ENCODE peak calls at places on chromosomes 16 and 17, in eight cellular contexts. One of them, this sample, is unnamed.

GRCh38 chr17:1562178-1562643 is 381 bp downstream of the PITPNA start:
- DNase-seq in spleen: peak; percentile 93
- DNase-seq in transverse colon: peak; percentile 57
- DNase-seq in prostate gland: no peak
- DNase-seq in GM12878: no peak
- DNase-seq in K562: peak; percentile 72
- DNase-seq in GM12891: peak; percentile 53
- DNase-seq in stomach: peak; percentile 50
- DNase-seq in this sample: no peak

GRCh38 chr17:43211480-43212402 is at the start of gene TMEM106A:
- DNase-seq in GM12891: peak; percentile 84
- DNase-seq in prostate gland: peak; percentile 79
- DNase-seq in transverse colon: peak; percentile 82
- DNase-seq in GM12878: peak; percentile 59
- DNase-seq in spleen: peak; percentile 93
- DNase-seq in stomach: peak; percentile 82
- DNase-seq in K562: no peak
- DNase-seq in this sample: peak; percentile 85

GRCh38 chr17:57530026-57530425 is 215.1 kb downstream of the CCDC182 start:
- DNase-seq in stomach: no peak
- DNase-seq in GM12891: no peak
- DNase-seq in K562: no peak
- DNase-seq in GM12878: no peak
- DNase-seq in spleen: no peak
- DNase-seq in transverse colon: no peak
- DNase-seq in prostate gland: no peak
- DNase-seq in this sample: no peak

GRCh38 chr17:18379246-18380146 is 1.9 kb downstream of the EVPLL start:
- DNase-seq in stomach: no peak
- DNase-seq in transverse colon: peak; percentile 26
- DNase-seq in spleen: peak; percentile 58
- DNase-seq in K562: no peak
- DNase-seq in GM12878: no peak
- DNase-seq in GM12891: no peak
- DNase-seq in prostate gland: no peak
- DNase-seq in this sample: no peak

GRCh38 chr16:77273815-77274214 is 74.6 kb downstream of the SYCE1L start:
- DNase-seq in prostate gland: no peak
- DNase-seq in stomach: no peak
- DNase-seq in transverse colon: no peak
- DNase-seq in GM12891: no peak
- DNase-seq in K562: no peak
- DNase-seq in spleen: no peak
- DNase-seq in GM12878: no peak
- DNase-seq in this sample: no peak

GRCh38 chr16:78096386-78096785 is 3.1 kb upstream of the WWOX start:
- DNase-seq in stomach: no peak
- DNase-seq in transverse colon: no peak
- DNase-seq in prostate gland: no peak
- DNase-seq in GM12891: no peak
- DNase-seq in spleen: no peak
- DNase-seq in GM12878: no peak
- DNase-seq in K562: no peak
- DNase-seq in this sample: no peak

GRCh38 chr17:78798695-78799559 is 16.9 kb upstream of the CYTH1 start:
- DNase-seq in stomach: no peak
- DNase-seq in GM12878: no peak
- DNase-seq in K562: no peak
- DNase-seq in transverse colon: no peak
- DNase-seq in GM12891: no peak
- DNase-seq in prostate gland: peak; percentile 32
- DNase-seq in spleen: no peak
- DNase-seq in this sample: no peak

GRCh38 chr16:69917739-69918138 is 33.4 kb upstream of the CLEC18A start:
- DNase-seq in stomach: no peak
- DNase-seq in K562: no peak
- DNase-seq in GM12878: no peak
- DNase-seq in spleen: no peak
- DNase-seq in GM12891: no peak
- DNase-seq in prostate gland: no peak
- DNase-seq in transverse colon: no peak
- DNase-seq in this sample: no peak

GRCh38 chr16:57474671-57475661 is 11.3 kb downstream of the DOK4 start:
- DNase-seq in spleen: peak; percentile 65
- DNase-seq in prostate gland: no peak
- DNase-seq in GM12878: no peak
- DNase-seq in GM12891: no peak
- DNase-seq in stomach: no peak
- DNase-seq in K562: no peak
- DNase-seq in transverse colon: no peak
- DNase-seq in this sample: no peak

GRCh38 chr17:76556759-76557367 is 17.0 kb downstream of the PRCD start:
- DNase-seq in GM12878: no peak
- DNase-seq in spleen: no peak
- DNase-seq in GM12891: no peak
- DNase-seq in transverse colon: peak; percentile 36
- DNase-seq in stomach: peak; percentile 36
- DNase-seq in K562: no peak
- DNase-seq in prostate gland: no peak
- DNase-seq in this sample: no peak

GRCh38 chr16:59593256-59593655 is 859.1 kb upstream of the GOT2 start:
- DNase-seq in transverse colon: no peak
- DNase-seq in prostate gland: no peak
- DNase-seq in stomach: no peak
- DNase-seq in K562: no peak
- DNase-seq in GM12891: no peak
- DNase-seq in GM12878: no peak
- DNase-seq in spleen: no peak
- DNase-seq in this sample: no peak

GRCh38 chr16:11072420-11073153 is 128.2 kb downstream of the CLEC16A start:
- DNase-seq in GM12891: no peak
- DNase-seq in K562: no peak
- DNase-seq in stomach: no peak
- DNase-seq in transverse colon: no peak
- DNase-seq in prostate gland: no peak
- DNase-seq in GM12878: no peak
- DNase-seq in spleen: no peak
- DNase-seq in this sample: no peak

GRCh38 chr17:57834146-57834741 is 15.6 kb downstream of the MRPS23 start:
- DNase-seq in stomach: peak; percentile 91
- DNase-seq in K562: no peak
- DNase-seq in spleen: no peak
- DNase-seq in prostate gland: peak; percentile 88
- DNase-seq in GM12878: no peak
- DNase-seq in GM12891: no peak
- DNase-seq in transverse colon: no peak
- DNase-seq in this sample: no peak

GRCh38 chr17:77214328-77214727 is 73.6 kb downstream of the SEC14L1 start:
- DNase-seq in GM12891: no peak
- DNase-seq in GM12878: no peak
- DNase-seq in transverse colon: no peak
- DNase-seq in prostate gland: no peak
- DNase-seq in stomach: no peak
- DNase-seq in spleen: no peak
- DNase-seq in K562: no peak
- DNase-seq in this sample: no peak

GRCh38 chr16:28085376-28086171 is 22.1 kb upstream of the GSG1L start:
- DNase-seq in K562: no peak
- DNase-seq in stomach: no peak
- DNase-seq in transverse colon: no peak
- DNase-seq in spleen: no peak
- DNase-seq in GM12891: no peak
- DNase-seq in prostate gland: no peak
- DNase-seq in GM12878: no peak
- DNase-seq in this sample: no peak

GRCh38 chr17:45906927-45907622 is 12.7 kb downstream of the MAPT start:
- DNase-seq in prostate gland: no peak
- DNase-seq in K562: no peak
- DNase-seq in stomach: no peak
- DNase-seq in GM12891: no peak
- DNase-seq in transverse colon: no peak
- DNase-seq in spleen: no peak
- DNase-seq in GM12878: no peak
- DNase-seq in this sample: no peak

GRCh38 chr16:9665851-9666271 is 516.4 kb downstream of the GRIN2A start:
- DNase-seq in prostate gland: no peak
- DNase-seq in K562: no peak
- DNase-seq in transverse colon: peak; percentile 61
- DNase-seq in stomach: no peak
- DNase-seq in spleen: no peak
- DNase-seq in GM12891: no peak
- DNase-seq in GM12878: no peak
- DNase-seq in this sample: no peak

GRCh38 chr16:2023098-2023925 is 3.4 kb upstream of the NHERF2 start:
- DNase-seq in stomach: peak; percentile 96
- DNase-seq in spleen: peak; percentile 99
- DNase-seq in prostate gland: peak; percentile 92
- DNase-seq in transverse colon: peak; percentile 97
- DNase-seq in K562: peak; percentile 90
- DNase-seq in GM12878: peak; percentile 51
- DNase-seq in GM12891: peak; percentile 98
- DNase-seq in this sample: peak; percentile 99

GRCh38 chr17:14545156-14545906 is 244.4 kb downstream of the HS3ST3B1 start:
- DNase-seq in spleen: no peak
- DNase-seq in prostate gland: no peak
- DNase-seq in transverse colon: no peak
- DNase-seq in GM12891: no peak
- DNase-seq in stomach: no peak
- DNase-seq in GM12878: no peak
- DNase-seq in K562: no peak
- DNase-seq in this sample: no peak

GRCh38 chr16:87210949-87211348 is 106.2 kb downstream of the C16orf95 start:
- DNase-seq in stomach: no peak
- DNase-seq in GM12878: no peak
- DNase-seq in spleen: no peak
- DNase-seq in GM12891: no peak
- DNase-seq in transverse colon: no peak
- DNase-seq in prostate gland: no peak
- DNase-seq in K562: no peak
- DNase-seq in this sample: no peak

GRCh38 chr17:1829189-1829578 is 518 bp downstream of the SMYD4 start:
- DNase-seq in spleen: no peak
- DNase-seq in GM12878: no peak
- DNase-seq in GM12891: no peak
- DNase-seq in prostate gland: no peak
- DNase-seq in stomach: no peak
- DNase-seq in K562: no peak
- DNase-seq in transverse colon: peak; percentile 38
- DNase-seq in this sample: no peak

GRCh38 chr16:57379579-57379978 is 7.3 kb downstream of the CX3CL1 start:
- DNase-seq in prostate gland: no peak
- DNase-seq in transverse colon: no peak
- DNase-seq in spleen: no peak
- DNase-seq in GM12878: no peak
- DNase-seq in stomach: no peak
- DNase-seq in K562: no peak
- DNase-seq in GM12891: no peak
- DNase-seq in this sample: no peak

GRCh38 chr17:68613739-68614298 is 12.7 kb upstream of the FAM20A start:
- DNase-seq in GM12891: no peak
- DNase-seq in GM12878: no peak
- DNase-seq in prostate gland: no peak
- DNase-seq in spleen: no peak
- DNase-seq in stomach: no peak
- DNase-seq in transverse colon: no peak
- DNase-seq in K562: peak; percentile 34
- DNase-seq in this sample: no peak

GRCh38 chr16:23497543-23497868 is 12.8 kb downstream of the GGA2 start:
- DNase-seq in GM12878: no peak
- DNase-seq in transverse colon: no peak
- DNase-seq in spleen: no peak
- DNase-seq in stomach: no peak
- DNase-seq in K562: no peak
- DNase-seq in GM12891: no peak
- DNase-seq in prostate gland: no peak
- DNase-seq in this sample: no peak

GRCh38 chr16:23494188-23494587 is 16.1 kb downstream of the GGA2 start:
- DNase-seq in stomach: no peak
- DNase-seq in prostate gland: peak; percentile 59
- DNase-seq in GM12891: no peak
- DNase-seq in transverse colon: no peak
- DNase-seq in spleen: no peak
- DNase-seq in K562: no peak
- DNase-seq in GM12878: no peak
- DNase-seq in this sample: no peak

GRCh38 chr16:23499801-23500200 is 10.5 kb downstream of the GGA2 start:
- DNase-seq in K562: no peak
- DNase-seq in spleen: peak; percentile 56
- DNase-seq in prostate gland: no peak
- DNase-seq in GM12891: no peak
- DNase-seq in stomach: no peak
- DNase-seq in GM12878: no peak
- DNase-seq in transverse colon: no peak
- DNase-seq in this sample: no peak

GRCh38 chr16:23498863-23499262 is 11.4 kb downstream of the GGA2 start:
- DNase-seq in spleen: peak; percentile 36
- DNase-seq in K562: no peak
- DNase-seq in prostate gland: no peak
- DNase-seq in GM12878: no peak
- DNase-seq in GM12891: no peak
- DNase-seq in transverse colon: no peak
- DNase-seq in stomach: no peak
- DNase-seq in this sample: no peak

GRCh38 chr16:23496826-23497542 is 13.3 kb downstream of the GGA2 start:
- DNase-seq in GM12878: no peak
- DNase-seq in transverse colon: no peak
- DNase-seq in prostate gland: peak; percentile 31
- DNase-seq in GM12891: no peak
- DNase-seq in K562: no peak
- DNase-seq in spleen: peak; percentile 41
- DNase-seq in stomach: no peak
- DNase-seq in this sample: no peak
- TF ChIP-seq POLR2AphosphoS5 in GM12878: no peak
- TF ChIP-seq POLR2AphosphoS5 in transverse colon: no peak
- TF ChIP-seq POLR2AphosphoS5 in prostate gland: peak; percentile 46
- TF ChIP-seq POLR2AphosphoS5 in GM12891: no peak
- TF ChIP-seq POLR2AphosphoS5 in K562: no peak
- TF ChIP-seq POLR2AphosphoS5 in spleen: no peak
- TF ChIP-seq POLR2AphosphoS5 in stomach: no peak
- TF ChIP-seq POLR2AphosphoS5 in this sample: no peak

GRCh38 chr16:7227193-7227825 is 105.3 kb upstream of the RBFOX1 start:
- DNase-seq in K562: no peak
- DNase-seq in prostate gland: no peak
- DNase-seq in GM12891: no peak
- DNase-seq in stomach: no peak
- DNase-seq in spleen: no peak
- DNase-seq in transverse colon: no peak
- DNase-seq in GM12878: no peak
- DNase-seq in this sample: no peak
- TF ChIP-seq POLR2A in K562: no peak
- TF ChIP-seq POLR2A in prostate gland: no peak
- TF ChIP-seq POLR2A in GM12891: no peak
- TF ChIP-seq POLR2A in stomach: no peak
- TF ChIP-seq POLR2A in spleen: no peak
- TF ChIP-seq POLR2A in transverse colon: no peak
- TF ChIP-seq POLR2A in GM12878: no peak
- TF ChIP-seq POLR2A in this sample: no peak

GRCh38 chr17:72407336-72408121 is 286.7 kb downstream of the SOX9 start:
- DNase-seq in K562: no peak
- DNase-seq in GM12878: no peak
- DNase-seq in stomach: peak; percentile 81
- DNase-seq in GM12891: no peak
- DNase-seq in spleen: no peak
- DNase-seq in transverse colon: peak; percentile 77
- DNase-seq in prostate gland: peak; percentile 88
- DNase-seq in this sample: no peak
- TF ChIP-seq POLR2AphosphoS5 in K562: no peak
- TF ChIP-seq POLR2AphosphoS5 in GM12878: no peak
- TF ChIP-seq POLR2AphosphoS5 in stomach: no peak
- TF ChIP-seq POLR2AphosphoS5 in GM12891: no peak
- TF ChIP-seq POLR2AphosphoS5 in spleen: no peak
- TF ChIP-seq POLR2AphosphoS5 in transverse colon: peak; percentile 42
- TF ChIP-seq POLR2AphosphoS5 in prostate gland: peak; percentile 93
- TF ChIP-seq POLR2AphosphoS5 in this sample: no peak

GRCh38 chr17:81513669-81514484 is 1.3 kb upstream of the ACTG1 start:
- DNase-seq in GM12891: no peak
- DNase-seq in spleen: peak; percentile 92
- DNase-seq in prostate gland: peak; percentile 53
- DNase-seq in K562: peak; percentile 29
- DNase-seq in GM12878: no peak
- DNase-seq in transverse colon: peak; percentile 66
- DNase-seq in stomach: peak; percentile 80
- DNase-seq in this sample: no peak
- TF ChIP-seq POLR2A in GM12891: no peak
- TF ChIP-seq POLR2A in spleen: no peak
- TF ChIP-seq POLR2A in prostate gland: peak; percentile 7
- TF ChIP-seq POLR2A in K562: no peak
- TF ChIP-seq POLR2A in GM12878: peak; percentile 67
- TF ChIP-seq POLR2A in transverse colon: peak; percentile 71
- TF ChIP-seq POLR2A in stomach: no peak
- TF ChIP-seq POLR2A in this sample: peak; percentile 14

This sample was measured in GM12892.